ENCODE peak calls at places on chromosomes 16 and 17, in seven cellular contexts. U, T, V, Q, S, K and W are unnamed samples.

GRCh38 chr17:76820039-76820438 is 48.2 kb upstream of the MGAT5B start:
- DNase-seq in U (no peak), T (no peak), V (no peak), Q (no peak), S (no peak), K (no peak), W (no peak)

GRCh38 chr16:28482026-28482425 is 9.8 kb downstream of the CLN3 start:
- DNase-seq in U (no peak), T (no peak), V (no peak), Q (no peak), S (no peak), K (peak; percentile 56), W (no peak)

GRCh38 chr16:83351846-83352245 is 455.9 kb upstream of the HSBP1 start:
- DNase-seq in U (no peak), T (peak; percentile 64), V (no peak), Q (no peak), S (no peak), K (no peak), W (no peak)

GRCh38 chr16:35823342-35823741 is 2363.9 kb downstream of the TP53TG3F start:
- DNase-seq in U (no peak), T (no peak), V (no peak), Q (no peak), S (no peak), K (no peak), W (no peak)

GRCh38 chr17:5203908-5204294 is 12.2 kb upstream of the ZNF594 start:
- DNase-seq in U (no peak), T (peak; percentile 77), V (no peak), Q (no peak), S (no peak), K (no peak), W (peak; percentile 43)

GRCh38 chr16:53056528-53056881 is 1.7 kb downstream of the CHD9 start:
- DNase-seq in U (no peak), T (peak; percentile 87), V (no peak), Q (no peak), S (no peak), K (no peak), W (no peak)

GRCh38 chr16:392450-393027 is 4.5 kb upstream of the NME4 start:
- DNase-seq in U (no peak), T (no peak), V (no peak), Q (no peak), S (no peak), K (no peak), W (no peak)

GRCh38 chr16:50238868-50239301 is 27.5 kb upstream of the ADCY7 start:
- DNase-seq in U (no peak), T (no peak), V (no peak), Q (no peak), S (peak; percentile 61), K (no peak), W (no peak)

GRCh38 chr17:66310528-66311148 is 8.2 kb downstream of the PRKCA start:
- DNase-seq in U (no peak), T (no peak), V (no peak), Q (no peak), S (no peak), K (no peak), W (no peak)

GRCh38 chr17:75459590-75460267 is 3.3 kb downstream of the TMEM94 start:
- DNase-seq in U (no peak), T (no peak), V (peak; percentile 63), Q (no peak), S (no peak), K (peak; percentile 26), W (peak; percentile 83)

GRCh38 chr17:80029235-80029974 is 6.3 kb downstream of the TBC1D16 start:
- DNase-seq in U (peak; percentile 71), T (peak; percentile 72), V (no peak), Q (peak; percentile 82), S (peak; percentile 81), K (peak; percentile 73), W (no peak)

GRCh38 chr17:80032614-80033171 is 3.0 kb downstream of the TBC1D16 start:
- DNase-seq in U (no peak), T (no peak), V (no peak), Q (no peak), S (no peak), K (no peak), W (no peak)

GRCh38 chr17:80028030-80028429 is 7.6 kb downstream of the TBC1D16 start:
- DNase-seq in U (no peak), T (no peak), V (no peak), Q (no peak), S (no peak), K (no peak), W (no peak)

GRCh38 chr17:80031691-80032480 is 3.8 kb downstream of the TBC1D16 start:
- DNase-seq in U (no peak), T (no peak), V (no peak), Q (no peak), S (no peak), K (no peak), W (no peak)

GRCh38 chr17:80030730-80031410 is 4.8 kb downstream of the TBC1D16 start:
- DNase-seq in U (no peak), T (no peak), V (no peak), Q (no peak), S (peak; percentile 79), K (peak; percentile 77), W (peak; percentile 76)
- H3K4me1 ChIP-seq in U (peaks cover 60% of the 10 kb centered on the region), T (peaks cover 13% of the 10 kb centered on the region), V (peaks cover 25% of the 10 kb centered on the region), Q (peaks cover 12% of the 10 kb centered on the region), S (peaks cover 11% of the 10 kb centered on the region), K (peaks cover 17% of the 10 kb centered on the region), W (no peaks in the 10 kb centered on the region)

DNA sequence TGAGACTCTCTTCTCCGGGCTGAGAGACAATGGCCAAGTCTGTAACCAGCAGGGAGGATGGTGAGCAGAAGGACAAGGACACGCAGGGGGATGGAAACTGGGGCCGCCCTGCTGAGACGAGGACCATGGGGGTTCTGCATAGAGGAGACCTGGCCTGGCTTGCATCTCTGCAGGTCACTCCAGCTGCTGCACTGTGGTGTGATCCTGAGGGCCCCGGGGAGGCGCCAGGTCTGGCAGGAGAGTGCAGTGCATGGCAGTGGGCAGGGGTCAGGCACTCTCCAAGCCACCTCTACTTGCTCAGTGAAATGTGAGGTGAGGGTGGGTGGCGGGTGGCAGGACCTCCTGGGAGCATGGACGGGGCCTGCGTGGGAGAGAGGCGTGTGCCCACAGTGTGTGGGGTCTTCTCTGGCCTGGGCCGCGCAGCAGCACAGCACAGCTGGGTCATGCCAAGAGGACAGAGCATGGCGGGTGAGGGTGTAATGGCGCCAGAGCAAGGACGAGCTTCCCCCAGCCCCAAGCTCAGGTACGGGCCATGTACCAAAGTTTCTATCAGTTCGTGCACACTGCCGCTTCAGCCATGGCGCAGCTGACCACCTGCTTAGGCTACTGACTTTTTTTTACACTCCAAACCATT is 43.1 kb downstream of the KLHDC4 start:
- DNase-seq in U (no peak), T (no peak), V (no peak), Q (no peak), S (no peak), K (no peak), W (no peak)
- H3K4me1 ChIP-seq in U (no peaks in the 10 kb centered on the region), T (no peaks in the 10 kb centered on the region), V (no peaks in the 10 kb centered on the region), Q (peaks cover 10% of the 10 kb centered on the region), S (peaks cover 2% of the 10 kb centered on the region), K (no peaks in the 10 kb centered on the region), W (no peaks in the 10 kb centered on the region)

DNA sequence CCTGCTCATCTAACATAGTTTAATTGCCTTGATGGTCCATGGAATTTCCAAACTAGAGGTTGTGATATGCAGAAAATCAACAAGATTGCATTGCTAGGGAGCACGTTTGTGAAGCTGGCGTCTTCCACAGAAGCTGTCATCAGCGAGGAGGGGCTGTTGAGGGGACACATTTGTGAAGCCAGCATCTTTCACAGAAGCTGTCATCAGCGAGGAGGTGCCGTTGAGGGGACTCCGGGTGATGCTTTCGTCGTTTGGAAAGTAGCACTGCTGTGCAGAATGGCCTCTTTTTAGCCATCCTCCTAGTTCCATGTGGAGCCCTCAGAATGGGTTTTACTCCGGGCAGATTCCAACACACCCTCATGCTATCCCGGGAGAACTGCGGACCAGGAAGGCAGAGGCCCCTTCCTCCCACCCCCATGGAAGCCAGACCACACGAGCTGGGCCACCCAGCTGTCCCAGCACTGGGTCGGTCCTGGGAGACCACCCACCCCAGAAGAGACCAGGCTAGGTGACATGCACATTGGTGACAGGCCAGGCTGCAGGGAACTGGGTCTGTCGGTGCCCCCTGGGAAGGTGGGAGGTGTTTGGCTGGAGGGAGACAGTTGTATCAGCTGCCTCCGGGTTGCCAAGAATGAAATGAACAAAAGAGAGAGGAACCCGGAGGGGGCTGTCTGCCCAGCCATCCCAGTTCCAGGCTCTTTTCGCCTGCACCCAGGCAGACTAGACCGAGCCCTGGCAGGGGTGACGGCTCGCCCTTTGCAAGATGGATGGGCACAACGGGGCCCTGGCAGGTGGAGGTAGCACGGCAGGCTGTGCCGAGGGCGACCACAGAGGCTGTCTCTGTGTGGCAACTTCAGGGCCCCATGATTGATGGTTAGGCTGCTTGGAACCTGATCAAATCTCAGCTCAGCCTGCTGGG is 119.4 kb upstream of the CHMP6 start:
- DNase-seq in U (no peak), T (no peak), V (no peak), Q (peak; percentile 55), S (no peak), K (peak; percentile 6), W (no peak)
- H3K4me1 ChIP-seq in U (peaks cover 6% of the 10 kb centered on the region), T (no peaks in the 10 kb centered on the region), V (no peaks in the 10 kb centered on the region), Q (peaks cover 20% of the 10 kb centered on the region), S (peaks cover 8% of the 10 kb centered on the region), K (no peaks in the 10 kb centered on the region), W (no peaks in the 10 kb centered on the region)

DNA sequence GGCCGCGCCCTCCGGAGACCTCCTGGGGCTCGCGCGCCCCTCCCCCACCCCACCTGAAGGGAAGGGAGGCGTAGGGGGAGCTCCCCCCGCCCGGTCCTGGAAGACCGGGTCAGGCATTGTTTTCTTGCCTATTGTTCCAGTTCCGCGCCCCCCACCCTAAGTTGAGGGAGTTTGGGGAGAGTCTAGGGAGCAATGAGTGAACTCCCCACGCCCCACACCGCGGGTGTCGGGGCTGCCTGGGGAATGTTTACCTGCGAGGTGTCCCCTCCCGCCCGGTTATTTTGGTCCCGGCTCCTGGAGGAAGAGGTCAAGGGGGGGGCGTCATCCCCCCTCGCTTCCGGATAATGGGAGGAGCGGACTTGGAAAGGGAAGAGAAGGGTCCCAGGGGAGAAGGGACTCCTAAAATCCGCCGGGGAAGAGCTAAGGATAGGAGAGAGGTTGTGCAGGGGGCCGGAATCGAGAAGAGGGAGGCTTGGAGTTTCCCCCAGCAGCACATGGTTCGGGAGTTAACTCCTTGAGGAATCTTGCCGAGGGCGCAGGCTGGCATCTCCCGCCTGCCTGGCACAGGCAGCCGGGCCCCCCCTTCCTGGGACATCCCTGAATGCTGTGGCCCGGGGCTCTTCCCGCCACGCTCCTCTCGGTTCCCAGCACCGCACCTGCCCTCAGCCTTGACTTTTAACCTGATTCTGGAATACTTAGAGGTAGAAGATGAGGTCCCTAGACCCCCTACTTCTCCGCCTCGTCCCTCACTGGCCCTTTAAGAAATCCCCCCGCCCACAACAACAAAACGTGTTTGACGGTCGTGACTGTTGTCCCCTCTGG is 941 bp downstream of the MLLT6 start:
- DNase-seq in U (no peak), T (no peak), V (peak; percentile 50), Q (peak; percentile 83), S (no peak), K (peak; percentile 76), W (peak; percentile 32)
- H3K4me1 ChIP-seq in U (peaks cover 28% of the 10 kb centered on the region), T (peaks cover 9% of the 10 kb centered on the region), V (peaks cover 21% of the 10 kb centered on the region), Q (peaks cover 28% of the 10 kb centered on the region), S (peaks cover 10% of the 10 kb centered on the region), K (peaks cover 11% of the 10 kb centered on the region), W (peaks cover 2% of the 10 kb centered on the region)

GRCh38 chr17:64234961-64235360 is 28.1 kb downstream of the TEX2 start:
- DNase-seq in U (no peak), T (no peak), V (no peak), Q (no peak), S (no peak), K (no peak), W (no peak)
- H3K4me1 ChIP-seq in U (peaks cover 31% of the 10 kb centered on the region), T (peaks cover 15% of the 10 kb centered on the region), V (peaks cover 9% of the 10 kb centered on the region), Q (peaks cover 38% of the 10 kb centered on the region), S (peaks cover 7% of the 10 kb centered on the region), K (no peaks in the 10 kb centered on the region), W (no peaks in the 10 kb centered on the region)

GRCh38 chr16:16018705-16019104 is 69.3 kb downstream of the ABCC1 start:
- DNase-seq in U (no peak), T (peak; percentile 31), V (no peak), Q (no peak), S (no peak), K (no peak), W (no peak)
- H3K4me1 ChIP-seq in U (peaks cover 100% of the 10 kb centered on the region), T (peaks cover 44% of the 10 kb centered on the region), V (peaks cover 15% of the 10 kb centered on the region), Q (peaks cover 31% of the 10 kb centered on the region), S (peaks cover 11% of the 10 kb centered on the region), K (peaks cover 16% of the 10 kb centered on the region), W (peaks cover 2% of the 10 kb centered on the region)